ENCODE peak calls at places on chromosome 16, in six cellular contexts. P is CD8-positive, alpha-beta T cell; U is body of pancreas; V is mesenchymal stem cell; R is suprapubic skin; X is hypothalamus. F is an unnamed sample.

GRCh38 chr16:65601781-65602180 is 479.9 kb upstream of the CDH11 start:
- DNase-seq in P (no peak), R (no peak), V (peak; percentile 14), X (no peak), U (no peak), F (no peak)

GRCh38 chr16:24511801-24512200 is 27.6 kb upstream of the RBBP6 start:
- DNase-seq in V (no peak), P (no peak), R (no peak), U (no peak), X (no peak), F (no peak)

GRCh38 chr16:81551141-81551808 is 106.7 kb downstream of the CMIP start:
- DNase-seq in P (no peak), U (no peak), X (no peak), R (no peak), V (peak; percentile 80), F (no peak)

GRCh38 chr16:56547120-56547948 is 17.5 kb upstream of the MT4 start:
- DNase-seq in X (peak; percentile 65), P (no peak), U (no peak), R (no peak), V (peak; percentile 80), F (no peak)

GRCh38 chr16:4693956-4694663 is 748 bp downstream of the NUDT16L1 start:
- DNase-seq in X (no peak), V (peak; percentile 62), U (peak; percentile 62), P (peak; percentile 56), R (peak; percentile 80), F (no peak)

GRCh38 chr16:76265434-76266045 is 11.7 kb upstream of the CNTNAP4 start:
- DNase-seq in P (no peak), V (peak; percentile 49), U (peak; percentile 60), R (no peak), X (no peak), F (no peak)

GRCh38 chr16:4696905-4697866 is 3.8 kb downstream of the NUDT16L1 start:
- DNase-seq in R (no peak), V (no peak), U (no peak), X (no peak), P (no peak), F (no peak)

GRCh38 chr16:6209355-6209930 is 1111.8 kb upstream of the EEF2KMT start:
- DNase-seq in V (no peak), R (no peak), P (no peak), U (no peak), X (no peak), F (no peak)

GRCh38 chr16:3065069-3065741 is at the start of gene IL32:
- DNase-seq in P (peak; percentile 65), V (peak; percentile 93), U (peak; percentile 95), R (no peak), X (no peak), F (no peak)

GRCh38 chr16:17133851-17134250 is 336.9 kb downstream of the XYLT1 start:
- DNase-seq in V (no peak), P (no peak), U (no peak), R (no peak), X (no peak), F (no peak)

GRCh38 chr16:88976359-88977027 is 514 bp downstream of the CBFA2T3 start:
- DNase-seq in R (no peak), U (no peak), P (no peak), V (no peak), X (no peak), F (no peak)

GRCh38 chr16:24514096-24514495 is 25.3 kb upstream of the RBBP6 start:
- DNase-seq in P (no peak), R (no peak), X (no peak), V (no peak), U (no peak), F (no peak)

GRCh38 chr16:85695196-85696128 is 6.7 kb upstream of the GINS2 start:
- DNase-seq in R (no peak), P (no peak), V (no peak), U (no peak), X (no peak), F (no peak)

GRCh38 chr16:51544850-51545467 is 393.9 kb upstream of the SALL1 start:
- DNase-seq in P (no peak), X (no peak), U (no peak), R (no peak), V (no peak), F (no peak)

GRCh38 chr16:86502856-86503748 is 7.2 kb upstream of the FOXF1 start:
- DNase-seq in X (no peak), P (no peak), V (peak; percentile 72), U (no peak), R (no peak), F (no peak)

GRCh38 chr16:68257251-68257905 is 6.9 kb upstream of the SLC7A6 start:
- DNase-seq in V (no peak), R (no peak), X (no peak), P (no peak), U (no peak), F (no peak)

GRCh38 chr16:4071686-4072561 is 44.3 kb downstream of the ADCY9 start:
- DNase-seq in R (no peak), P (no peak), X (no peak), U (no peak), V (peak; percentile 36), F (no peak)

GRCh38 chr16:49282690-49283375 is 1.2 kb upstream of the CBLN1 start:
- DNase-seq in U (peak; percentile 87), R (no peak), X (no peak), V (no peak), P (no peak), F (peak; percentile 45)

GRCh38 chr16:13643412-13643811 is 276.5 kb upstream of the ERCC4 start:
- DNase-seq in X (no peak), U (no peak), V (no peak), R (no peak), P (no peak), F (no peak)

GRCh38 chr16:28514246-28514645 is 7.6 kb upstream of the IL27 start:
- DNase-seq in V (no peak), R (no peak), P (no peak), X (no peak), U (no peak), F (no peak)

GRCh38 chr16:27762441-27762840 is 212.5 kb downstream of the KATNIP start:
- DNase-seq in P (no peak), R (no peak), U (no peak), V (peak; percentile 49), X (no peak), F (no peak)

GRCh38 chr16:3274947-3275346 is 8.3 kb upstream of the ZNF263 start:
- DNase-seq in P (no peak), R (no peak), V (no peak), U (no peak), X (no peak), F (no peak)

GRCh38 chr16:30025574-30025973 is 2.6 kb downstream of the C16orf92 start:
- DNase-seq in X (no peak), U (no peak), P (no peak), R (no peak), V (no peak), F (no peak)

GRCh38 chr16:19094542-19095365 is 19.0 kb upstream of the ITPRIPL2 start:
- DNase-seq in V (no peak), X (no peak), U (peak; percentile 75), R (peak; percentile 55), P (no peak), F (no peak)

F was measured in NCI-H187.